ENCODE peak calls at places on chromosome 7, in seven cellular contexts. K is NCI-H446, U is C1 segment of cervical spinal cord, G is EH, J is activated T-cell treated with anti-CD3 and anti-CD28 coated beads for 1 hour, V is WERI-Rb-1, W is amygdala. B is an unnamed sample.
A peak's percentile ranks its signal among the peaks of the same experiment; 100 is the strongest.

GRCh38 chr7:120611959-120612358 is 246.0 kb downstream of the TSPAN12 start:
- DNase-seq in K (no peak), U (no peak), G (no peak), J (no peak), V (no peak), W (no peak), B (no peak)

GRCh38 chr7:41097501-41097900 is 605.4 kb downstream of the INHBA start:
- DNase-seq in K (no peak), U (no peak), G (peak; percentile 89), J (no peak), V (no peak), W (no peak), B (peak; percentile 95)

GRCh38 chr7:1925973-1926907 is 256.2 kb downstream of the ELFN1 start:
- DNase-seq in K (no peak), U (no peak), G (no peak), J (no peak), V (no peak), W (no peak), B (no peak)

GRCh38 chr7:17297243-17297642 is 1.2 kb upstream of the AHR start:
- DNase-seq in K (no peak), U (no peak), G (no peak), J (no peak), V (no peak), W (no peak), B (no peak)

GRCh38 chr7:66921918-66922486 is 977 bp downstream of the TMEM248 start:
- DNase-seq in K (no peak), U (no peak), G (peak; percentile 16), J (peak; percentile 7), V (no peak), W (no peak), B (no peak)

GRCh38 chr7:106767498-106768323 is 97.4 kb upstream of the PIK3CG start:
- DNase-seq in K (no peak), U (no peak), G (peak; percentile 66), J (no peak), V (no peak), W (no peak), B (peak; percentile 90)

GRCh38 chr7:131107343-131108211 is 220.1 kb upstream of the MKLN1 start:
- DNase-seq in K (no peak), U (peak; percentile 77), G (peak; percentile 86), J (peak; percentile 50), V (peak; percentile 33), W (peak; percentile 39), B (peak; percentile 83)

GRCh38 chr7:73557108-73557396 is 438 bp downstream of the BCL7B start:
- DNase-seq in K (peak; percentile 11), U (peak; percentile 91), G (peak; percentile 95), J (peak; percentile 79), V (peak; percentile 93), W (peak; percentile 82), B (peak; percentile 90)

GRCh38 chr7:100120518-100121085 is 1.2 kb downstream of the CNPY4 start:
- DNase-seq in K (no peak), U (no peak), G (no peak), J (no peak), V (no peak), W (no peak), B (no peak)